ENCODE peak calls at places on chromosomes 2 and 18, in six cellular contexts. Q, T, C, O, F and P are unnamed samples.

GRCh38 chr2:99597616-99598015 is 107.8 kb upstream of the REV1 start:
- DNase-seq in Q (no peak), T (no peak), C (no peak), O (no peak), F (no peak), P (no peak)

GRCh38 chr2:98505311-98505808 is 60.7 kb downstream of the INPP4A start:
- DNase-seq in Q (no peak), T (no peak), C (no peak), O (no peak), F (no peak), P (no peak)

GRCh38 chr2:228938629-228939028 is 332.5 kb downstream of the PID1 start:
- DNase-seq in Q (no peak), T (no peak), C (no peak), O (no peak), F (no peak), P (no peak)

GRCh38 chr18:67217551-67218166 is 298.9 kb downstream of the DSEL start:
- DNase-seq in Q (peak), T (peak), C (no peak), O (peak), F (peak), P (no peak)

GRCh38 chr2:216857131-216857550 is 2.7 kb downstream of the TNP1 start:
- DNase-seq in Q (no peak), T (no peak), C (no peak), O (no peak), F (no peak), P (no peak)

GRCh38 chr2:9782197-9782719 is 61.0 kb upstream of the TAF1B start:
- DNase-seq in Q (no peak), T (no peak), C (no peak), O (no peak), F (no peak), P (no peak)

GRCh38 chr18:22346968-22347611 is 70.6 kb downstream of the CTAGE1 start:
- DNase-seq in Q (peak), T (peak), C (no peak), O (no peak), F (peak), P (no peak)

GRCh38 chr2:127080941-127081769 is 25.8 kb downstream of the BIN1 start:
- DNase-seq in Q (no peak), T (no peak), C (no peak), O (peak), F (no peak), P (no peak)

GRCh38 chr2:74671479-74671878 is 17.4 kb downstream of the SEMA4F start:
- DNase-seq in Q (no peak), T (no peak), C (no peak), O (no peak), F (no peak), P (no peak)

GRCh38 chr18:58887613-58887963 is 22.9 kb downstream of the ZNF532 start:
- DNase-seq in Q (no peak), T (no peak), C (peak), O (no peak), F (peak), P (no peak)

GRCh38 chr18:34809697-34810096 is 99.6 kb downstream of the DTNA start:
- DNase-seq in Q (peak), T (peak), C (no peak), O (no peak), F (peak), P (no peak)

GRCh38 chr18:61963705-61964104 is 70.9 kb upstream of the RNF152 start:
- DNase-seq in Q (no peak), T (no peak), C (no peak), O (no peak), F (no peak), P (no peak)

GRCh38 chr2:3805120-3805519 is 101.7 kb downstream of the DCDC2C start:
- DNase-seq in Q (peak), T (peak), C (no peak), O (no peak), F (peak), P (no peak)

GRCh38 chr2:127024769-127025356 is 82.1 kb downstream of the BIN1 start:
- DNase-seq in Q (no peak), T (peak), C (no peak), O (no peak), F (no peak), P (no peak)

GRCh38 chr18:29311580-29311979 is 1134.7 kb upstream of the CDH2 start:
- DNase-seq in Q (no peak), T (no peak), C (no peak), O (no peak), F (no peak), P (no peak)

GRCh38 chr2:121147766-121148165 is 137.2 kb downstream of the TFCP2L1 start:
- DNase-seq in Q (no peak), T (no peak), C (no peak), O (no peak), F (no peak), P (no peak)

GRCh38 chr2:201136889-201137321 is 20.9 kb downstream of the CFLAR start:
- DNase-seq in Q (no peak), T (no peak), C (no peak), O (no peak), F (no peak), P (no peak)

GRCh38 chr2:217413193-217413592 is 553.3 kb upstream of the TNP1 start:
- DNase-seq in Q (no peak), T (no peak), C (no peak), O (no peak), F (no peak), P (no peak)

GRCh38 chr2:121243821-121244460 is 41.1 kb downstream of the TFCP2L1 start:
- DNase-seq in Q (no peak), T (no peak), C (no peak), O (no peak), F (no peak), P (no peak)

GRCh38 chr2:140454717-140455116 is 1674.5 kb upstream of the NXPH2 start:
- DNase-seq in Q (no peak), T (no peak), C (no peak), O (no peak), F (no peak), P (no peak)

GRCh38 chr2:9287400-9288059 is 80.9 kb downstream of the ASAP2 start:
- DNase-seq in Q (peak), T (no peak), C (no peak), O (no peak), F (no peak), P (no peak)

GRCh38 chr2:179692610-179693009 is 168.8 kb downstream of the ZNF385B start:
- DNase-seq in Q (no peak), T (no peak), C (no peak), O (no peak), F (no peak), P (no peak)

GRCh38 chr2:27857417-27858172 is 32.6 kb downstream of the RBKS start:
- DNase-seq in Q (no peak), T (no peak), C (no peak), O (no peak), F (no peak), P (no peak)

GRCh38 chr18:9017170-9017899 is 85.2 kb upstream of the NDUFV2 start:
- DNase-seq in Q (peak), T (peak), C (peak), O (peak), F (peak), P (peak)

GRCh38 chr2:190069936-190070696 is 7.6 kb upstream of the MSTN start:
- DNase-seq in Q (peak), T (no peak), C (no peak), O (no peak), F (peak), P (no peak)

GRCh38 chr18:50836521-50836957 is 16.7 kb upstream of the MRO start:
- DNase-seq in Q (no peak), T (no peak), C (peak), O (no peak), F (no peak), P (no peak)

DNA sequence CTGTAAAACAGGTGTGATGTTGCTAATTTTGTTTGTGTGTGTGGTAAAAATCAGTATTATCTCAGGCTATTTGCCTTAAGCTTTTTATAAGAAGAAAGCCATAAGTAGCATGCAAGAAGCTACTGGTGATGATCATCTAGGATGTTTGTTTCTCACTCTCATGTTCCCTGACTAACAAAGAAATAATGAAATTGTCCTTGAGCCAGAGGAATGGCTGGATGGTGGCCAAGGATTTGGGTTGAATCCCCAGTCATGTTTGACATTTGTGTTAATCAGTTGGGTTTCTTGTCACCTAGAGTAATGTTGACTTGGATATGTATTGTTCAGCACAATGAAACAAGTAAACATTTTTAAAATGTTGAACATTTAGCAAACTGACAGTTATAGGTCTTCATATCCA is 496.8 kb upstream of the ZEB2 start:
- DNase-seq in Q (no peak), T (no peak), C (no peak), O (no peak), F (no peak), P (no peak)
- TF ChIP-seq TAF1 in Q (no peak), T (no peak), C (no peak), O (no peak), F (no peak), P (no peak)

GRCh38 chr2:55923091-55923977 is at the start of gene EFEMP1:
- DNase-seq in Q (no peak), T (peak), C (no peak), O (peak), F (no peak), P (peak)
- TF ChIP-seq POLR2A in Q (no peak), T (no peak), C (no peak), O (no peak), F (no peak), P (no peak)

GRCh38 chr2:43524180-43524965 is 71.5 kb downstream of the THADA start:
- DNase-seq in Q (no peak), T (no peak), C (no peak), O (no peak), F (no peak), P (no peak)
- TF ChIP-seq POLR2AphosphoS5 in Q (no peak), T (no peak), C (no peak), O (no peak), F (no peak), P (no peak)

GRCh38 chr2:231200805-231201474 is 2.5 kb downstream of the ARMC9 start:
- DNase-seq in Q (no peak), T (no peak), C (no peak), O (no peak), F (peak), P (no peak)
- TF ChIP-seq TAF1 in Q (no peak), T (no peak), C (no peak), O (no peak), F (no peak), P (no peak)

GRCh38 chr2:237738255-237738654 is 60.3 kb upstream of the RBM44 start:
- DNase-seq in Q (no peak), T (no peak), C (no peak), O (no peak), F (no peak), P (no peak)

GRCh38 chr2:237736783-237737182 is 61.8 kb upstream of the RBM44 start:
- DNase-seq in Q (no peak), T (no peak), C (no peak), O (no peak), F (no peak), P (no peak)

GRCh38 chr2:237742191-237742590 is 56.4 kb upstream of the RBM44 start:
- DNase-seq in Q (peak), T (no peak), C (no peak), O (no peak), F (no peak), P (no peak)

GRCh38 chr2:237737196-237737865 is 61.2 kb upstream of the RBM44 start:
- DNase-seq in Q (no peak), T (no peak), C (no peak), O (no peak), F (no peak), P (no peak)

GRCh38 chr2:237739101-237739500 is 59.5 kb upstream of the RBM44 start:
- DNase-seq in Q (no peak), T (no peak), C (no peak), O (no peak), F (no peak), P (no peak)
- TF ChIP-seq POLR2A in Q (no peak), T (no peak), C (no peak), O (no peak), F (no peak), P (no peak)

GRCh38 chr2:40220177-40220925 is 231.5 kb downstream of the SLC8A1 start:
- DNase-seq in Q (no peak), T (no peak), C (no peak), O (no peak), F (no peak), P (no peak)
- TF ChIP-seq POLR2AphosphoS5 in Q (no peak), T (no peak), C (no peak), O (no peak), F (no peak), P (no peak)

DNA sequence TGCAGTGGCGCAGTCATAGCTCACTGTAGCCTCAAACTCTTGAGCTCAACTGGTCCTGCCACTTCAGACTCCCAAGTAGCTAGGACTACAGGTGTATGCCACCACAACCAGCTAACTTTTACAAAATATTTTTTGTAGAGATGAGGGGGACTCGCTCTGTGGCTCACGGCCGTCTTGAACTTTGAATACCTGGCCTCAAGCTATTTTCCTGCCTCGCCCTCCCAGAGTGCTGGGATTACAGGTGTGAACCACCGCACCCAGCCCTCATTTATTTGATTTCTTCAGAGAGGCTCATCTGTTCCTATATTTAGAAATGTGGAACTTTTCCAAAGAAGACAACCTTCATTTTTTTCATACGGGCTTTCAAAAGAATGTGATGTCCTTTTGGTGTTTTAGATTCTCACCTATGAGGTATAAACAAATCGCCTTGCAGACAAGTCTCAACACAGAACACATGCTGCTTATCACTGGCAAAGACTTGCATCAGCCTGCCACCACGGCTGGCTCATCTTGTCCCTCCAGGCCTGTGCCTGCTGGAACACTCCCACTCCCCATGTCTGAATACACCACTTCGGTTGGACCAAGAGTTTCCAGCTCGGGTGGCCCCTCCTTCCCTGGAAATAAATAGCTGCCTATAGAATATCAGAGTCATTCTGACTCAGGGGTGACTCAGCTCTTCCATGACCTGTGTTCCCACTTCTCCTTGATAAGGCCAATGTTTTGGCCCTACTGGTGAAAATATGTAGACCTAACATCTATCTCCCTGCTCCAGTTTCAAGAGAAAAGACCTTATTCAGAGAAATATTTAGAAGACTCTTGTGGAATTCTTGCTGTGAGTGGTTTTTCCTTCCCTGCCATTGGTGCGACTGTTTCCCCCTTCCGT is 202.6 kb downstream of the TGIF1 start:
- DNase-seq in Q (peak), T (no peak), C (no peak), O (no peak), F (peak), P (no peak)
- TF ChIP-seq TAF1 in Q (peak), T (no peak), C (no peak), O (no peak), F (peak), P (no peak)

GRCh38 chr2:45699032-45699658 is 47.7 kb downstream of the PRKCE start:
- DNase-seq in Q (no peak), T (no peak), C (no peak), O (no peak), F (no peak), P (no peak)

GRCh38 chr2:45697190-45697589 is 45.7 kb downstream of the PRKCE start:
- DNase-seq in Q (no peak), T (no peak), C (no peak), O (no peak), F (no peak), P (no peak)

GRCh38 chr2:45696708-45697107 is 45.2 kb downstream of the PRKCE start:
- DNase-seq in Q (no peak), T (no peak), C (no peak), O (no peak), F (no peak), P (no peak)

GRCh38 chr2:45698538-45698937 is 47.1 kb downstream of the PRKCE start:
- DNase-seq in Q (no peak), T (no peak), C (no peak), O (no peak), F (no peak), P (no peak)

DNA sequence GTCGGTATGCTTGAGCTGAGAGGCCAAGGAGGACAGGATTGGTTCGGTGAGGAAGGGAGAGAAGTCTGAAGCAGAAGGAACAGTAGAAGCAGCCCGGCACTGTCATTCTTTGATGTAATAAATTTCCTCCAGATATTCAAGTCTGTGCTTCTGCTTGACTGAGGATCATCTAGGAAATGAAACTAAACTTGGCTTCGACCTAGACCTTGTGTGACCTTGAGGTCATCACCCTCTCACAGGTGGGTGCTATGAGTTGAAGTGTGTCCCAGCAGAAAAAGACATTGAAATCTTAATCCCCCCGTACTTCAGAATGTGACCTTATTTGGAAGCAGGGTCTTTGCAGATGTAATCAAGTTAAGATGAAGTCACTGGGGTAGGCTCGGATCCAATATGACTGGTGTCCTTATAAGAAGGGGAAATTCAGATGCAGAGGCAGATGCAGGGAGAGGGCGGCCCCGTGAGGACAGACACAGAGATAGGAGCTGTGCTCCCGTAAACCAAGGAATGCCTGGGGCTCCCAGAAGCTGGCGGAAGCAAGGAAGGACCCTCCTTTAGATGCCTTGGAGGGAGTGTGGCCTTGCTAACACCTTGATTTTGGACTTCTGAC is 49.0 kb downstream of the PRKCE start:
- DNase-seq in Q (no peak), T (no peak), C (no peak), O (no peak), F (peak), P (no peak)
- TF ChIP-seq POLR2A in Q (no peak), T (no peak), C (no peak), O (no peak), F (no peak), P (no peak)

GRCh38 chr2:219253753-219254589 is at the start of gene TUBA4A:
- DNase-seq in Q (peak), T (peak), C (no peak), O (peak), F (peak), P (peak)
- TF ChIP-seq POLR2AphosphoS5 in Q (peak), T (peak), C (peak), O (peak), F (peak), P (peak)